ENCODE peak calls at places on chromosomes 3 and 15, in five cellular contexts. W, E, Z, A and I are unnamed samples.

GRCh38 chr3:105322570-105323273 is 44.0 kb upstream of the ALCAM start:
- DNase-seq in W (no peak), E (no peak), Z (no peak), A (no peak), I (no peak)

GRCh38 chr15:69422336-69422895 is 8.3 kb downstream of the KIF23 start:
- DNase-seq in W (no peak), E (no peak), Z (no peak), A (no peak), I (peak; percentile 70)

GRCh38 chr3:69011331-69011730 is 2.2 kb downstream of the EOGT start:
- DNase-seq in W (no peak), E (no peak), Z (no peak), A (no peak), I (no peak)

GRCh38 chr3:33277193-33277882 is at the start of gene FBXL2:
- DNase-seq in W (peak; percentile 90), E (no peak), Z (peak; percentile 71), A (peak; percentile 41), I (peak; percentile 79)

GRCh38 chr15:95409924-95410323 is 920.6 kb upstream of the NR2F2 start:
- DNase-seq in W (no peak), E (no peak), Z (no peak), A (no peak), I (no peak)

GRCh38 chr3:154981201-154981600 is 98.9 kb upstream of the MME start:
- DNase-seq in W (no peak), E (no peak), Z (no peak), A (no peak), I (no peak)

GRCh38 chr15:80929689-80930088 is 59.9 kb downstream of the MESD start:
- DNase-seq in W (no peak), E (no peak), Z (no peak), A (no peak), I (no peak)

GRCh38 chr3:36919439-36920160 is 25.3 kb downstream of the TRANK1 start:
- DNase-seq in W (no peak), E (no peak), Z (no peak), A (no peak), I (no peak)

GRCh38 chr15:77296773-77297337 is 123.0 kb downstream of the PEAK1 start:
- DNase-seq in W (no peak), E (no peak), Z (no peak), A (no peak), I (no peak)

GRCh38 chr3:111662907-111663306 is 67.8 kb upstream of the ZBED2 start:
- DNase-seq in W (no peak), E (no peak), Z (no peak), A (no peak), I (no peak)

GRCh38 chr15:63551400-63551799 is 45.8 kb upstream of the FBXL22 start:
- DNase-seq in W (no peak), E (no peak), Z (no peak), A (no peak), I (no peak)

GRCh38 chr3:8885806-8886205 is 77.5 kb downstream of the RAD18 start:
- DNase-seq in W (no peak), E (no peak), Z (no peak), A (no peak), I (no peak)

GRCh38 chr15:40766906-40767837 is 2.6 kb upstream of the C15orf62 start:
- DNase-seq in W (no peak), E (no peak), Z (no peak), A (no peak), I (no peak)

GRCh38 chr3:142866841-142867631 is 21.8 kb downstream of the PCOLCE2 start:
- DNase-seq in W (peak; percentile 81), E (no peak), Z (no peak), A (no peak), I (no peak)

GRCh38 chr3:128587391-128587790 is 63.2 kb downstream of the RPN1 start:
- DNase-seq in W (no peak), E (no peak), Z (no peak), A (no peak), I (no peak)

GRCh38 chr3:195208183-195208582 is 62.8 kb downstream of the XXYLT1 start:
- DNase-seq in W (no peak), E (no peak), Z (no peak), A (peak; percentile 11), I (no peak)
- H3K4me1 ChIP-seq in W (peaks cover 17% of the 10 kb centered on the region), E (peaks cover 4% of the 10 kb centered on the region), Z (peaks cover 55% of the 10 kb centered on the region), A (peaks cover 10% of the 10 kb centered on the region), I (peaks cover 52% of the 10 kb centered on the region)

DNA sequence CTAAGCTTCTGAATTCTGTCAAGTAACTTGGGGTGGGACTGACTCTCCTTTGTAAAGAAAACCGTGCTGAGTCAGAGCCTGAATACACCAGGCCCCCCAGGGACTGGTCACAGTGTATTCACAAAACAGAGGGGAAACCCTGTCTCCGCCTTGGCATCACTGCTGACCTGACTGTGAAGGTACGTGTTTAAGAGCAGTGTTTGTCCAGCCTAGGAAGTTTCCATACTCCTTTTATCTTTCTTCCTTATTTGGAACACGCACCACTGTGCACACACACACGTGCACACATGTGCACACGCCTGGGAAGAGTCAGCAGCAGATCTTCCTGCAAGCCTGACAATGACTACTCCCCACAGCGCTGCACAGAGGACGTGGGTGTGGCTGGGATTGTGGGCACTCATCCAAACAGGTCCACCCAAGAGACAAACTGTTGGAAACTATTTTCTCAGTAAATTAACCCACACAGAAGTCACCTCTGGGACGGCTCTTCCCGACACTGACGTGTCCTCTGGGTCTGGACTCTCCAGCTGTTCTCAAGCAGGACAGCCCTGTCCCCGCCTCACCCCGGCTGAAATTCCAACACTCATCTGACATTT is 87.7 kb downstream of the ATP10A start:
- DNase-seq in W (peak; percentile 18), E (no peak), Z (peak; percentile 75), A (peak; percentile 53), I (peak; percentile 93)
- H3K9me3 ChIP-seq in W (no peaks in the 10 kb centered on the region), E (no peaks in the 10 kb centered on the region), Z (no peaks in the 10 kb centered on the region), A (no peaks in the 10 kb centered on the region), I (no peaks in the 10 kb centered on the region)

DNA sequence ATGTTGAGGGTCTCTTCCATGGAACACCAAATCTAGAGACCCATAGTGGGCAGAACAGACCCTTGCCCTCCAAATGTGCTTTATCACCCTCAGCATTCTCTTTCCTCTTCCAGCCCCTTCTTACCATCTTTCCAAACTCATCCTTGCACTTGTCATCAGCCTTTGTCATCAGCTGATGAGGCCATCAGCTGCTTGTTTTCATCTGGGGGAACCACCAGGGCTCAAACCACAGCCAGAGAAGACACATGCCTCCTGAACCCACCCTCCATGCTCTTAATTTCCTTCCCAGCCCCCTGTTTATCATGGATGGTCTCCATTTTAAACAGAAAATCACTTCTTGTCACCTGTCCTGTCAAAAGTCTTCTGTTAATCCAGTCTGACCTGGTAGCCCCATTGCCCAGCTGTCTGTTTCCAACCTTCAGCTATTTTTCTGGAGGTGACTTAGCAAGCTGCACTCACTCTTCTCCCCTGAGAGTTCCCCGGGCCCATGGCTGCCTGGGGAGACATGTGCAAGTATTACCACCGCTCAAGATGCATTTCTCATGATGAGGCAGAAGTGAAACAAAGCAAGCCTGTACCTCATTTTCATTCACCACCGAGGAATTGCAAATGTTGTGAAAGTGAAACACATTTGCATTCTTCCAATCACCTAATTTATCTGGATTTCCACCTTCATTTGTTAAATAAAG is 14.7 kb upstream of the SYNM start:
- DNase-seq in W (no peak), E (no peak), Z (no peak), A (no peak), I (no peak)
- H3K4me3 ChIP-seq in W (no peak overlapping the region), E (no peak overlapping the region), Z (no peak overlapping the region), A (no peak overlapping the region), I (no peak overlapping the region)

DNA sequence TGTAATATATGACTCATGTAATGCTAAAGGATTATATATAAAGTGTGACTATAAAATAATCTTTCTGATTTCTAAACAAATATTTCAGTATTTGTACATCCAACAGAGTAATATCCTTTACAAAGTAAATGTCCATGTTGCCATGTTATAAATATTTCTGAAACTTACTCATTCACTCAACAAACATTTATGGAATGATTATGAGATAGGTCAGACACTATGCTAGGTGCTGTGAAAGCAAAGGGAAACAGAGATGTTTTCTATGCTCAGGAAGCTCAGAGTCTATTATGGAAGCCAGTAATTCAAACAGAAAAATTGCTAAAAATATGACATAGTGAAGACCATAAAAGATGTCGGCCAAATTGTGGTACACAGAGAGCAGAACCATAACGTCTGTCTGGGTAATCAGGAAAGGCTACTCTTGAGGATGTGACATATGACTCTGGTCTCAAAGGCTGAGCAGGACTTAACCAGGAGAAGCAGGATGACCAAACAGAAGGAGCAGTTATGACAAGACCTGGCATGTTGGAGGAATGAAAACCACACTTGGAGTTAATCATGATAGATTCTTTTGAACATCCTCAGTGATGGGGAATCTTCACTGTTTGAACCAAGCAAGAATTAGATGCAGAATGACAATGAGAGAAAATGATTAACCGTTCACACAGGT is 39.0 kb upstream of the MYO5C start:
- DNase-seq in W (no peak), E (no peak), Z (no peak), A (no peak), I (no peak)
- H3K4me1 ChIP-seq in W (no peaks in the 10 kb centered on the region), E (peaks cover 10% of the 10 kb centered on the region), Z (peaks cover 17% of the 10 kb centered on the region), A (no peaks in the 10 kb centered on the region), I (peaks cover 43% of the 10 kb centered on the region)

DNA sequence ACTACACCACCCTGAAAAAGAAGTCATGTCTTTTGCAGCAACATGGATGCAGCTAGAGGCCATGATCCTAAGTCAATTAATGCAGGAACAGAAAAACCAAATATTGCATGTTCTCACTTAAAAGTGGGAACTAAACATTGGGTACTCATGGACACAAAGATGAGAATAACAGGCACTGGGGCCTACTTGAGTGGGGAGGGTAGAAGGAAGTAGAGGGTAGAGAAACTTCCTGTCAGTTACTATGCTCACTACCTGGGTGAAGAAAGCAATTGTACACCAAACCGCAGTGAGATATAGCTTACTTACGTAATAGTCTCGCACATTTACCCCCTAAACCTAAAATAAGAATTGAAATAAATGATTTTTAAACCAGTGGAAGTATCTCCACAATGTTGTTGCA is 480.5 kb upstream of the ARRDC4 start:
- DNase-seq in W (no peak), E (no peak), Z (no peak), A (no peak), I (no peak)
- H3K9me3 ChIP-seq in W (peaks cover 4% of the 10 kb centered on the region), E (no peaks in the 10 kb centered on the region), Z (peaks cover 18% of the 10 kb centered on the region), A (no peaks in the 10 kb centered on the region), I (peaks cover 3% of the 10 kb centered on the region)

GRCh38 chr3:121660356-121661171 is at the start of gene HCLS1:
- DNase-seq in W (no peak), E (peak; percentile 87), Z (peak; percentile 34), A (no peak), I (no peak)
- H3K4me3 ChIP-seq in W (no peak within 1 kb of the TSS), E (peak within 1 kb of the TSS; percentile 90), Z (peak within 1 kb of the TSS; percentile 58), A (no peak within 1 kb of the TSS), I (no peak within 1 kb of the TSS)

DNA sequence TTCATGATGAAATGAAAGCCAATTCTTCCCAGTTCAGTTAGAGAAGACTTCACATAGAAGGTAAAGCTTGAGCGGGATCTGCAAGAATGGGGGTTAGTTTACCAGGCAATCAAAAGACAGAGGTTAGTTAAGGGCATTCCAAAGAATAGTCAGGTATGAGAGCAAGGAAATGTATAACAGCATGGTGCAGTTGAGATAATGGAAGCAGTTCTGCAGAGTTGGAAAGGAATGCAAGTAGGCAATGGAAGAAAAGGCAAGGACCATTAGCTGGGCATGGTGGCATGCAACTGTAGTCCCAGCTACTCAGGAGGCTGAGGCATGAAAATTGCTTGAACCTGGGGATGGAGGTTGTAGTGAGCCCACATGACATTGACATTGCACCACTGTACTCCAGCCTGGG is 55.0 kb downstream of the LSAMP start:
- DNase-seq in W (peak; percentile 13), E (no peak), Z (no peak), A (no peak), I (no peak)
- H3K4me1 ChIP-seq in W (no peaks in the 10 kb centered on the region), E (no peaks in the 10 kb centered on the region), Z (no peaks in the 10 kb centered on the region), A (no peaks in the 10 kb centered on the region), I (no peaks in the 10 kb centered on the region)

GRCh38 chr15:25245801-25246622 is 192.8 kb downstream of the UBE3A start:
- DNase-seq in W (no peak), E (no peak), Z (no peak), A (peak; percentile 4), I (no peak)
- H3K9me3 ChIP-seq in W (no peaks in the 10 kb centered on the region), E (no peaks in the 10 kb centered on the region), Z (peaks cover 52% of the 10 kb centered on the region), A (no peaks in the 10 kb centered on the region), I (peaks cover 3% of the 10 kb centered on the region)